ENCODE peak calls at places on chromosome 19, in nine cellular contexts. H is NCI-H1436; V is NCI-H2029; E is CD8-positive, alpha-beta memory T cell; I is SIG-M5; F is mesendoderm; S is T-cell; C is NCI-H1694 treated with DMSO at 0.1 percent for 48 hours; J is AG08395. P is an unnamed sample.

GRCh38 chr19:52494518-52494917 is 33.0 kb upstream of the ZNF808 start:
- DNase-seq in J (no peak), I (no peak), H (no peak), C (no peak), V (no peak), E (no peak), F (no peak), S (no peak), P (no peak)

GRCh38 chr19:13165091-13165997 is 15.1 kb downstream of the IER2 start:
- DNase-seq in H (peak; percentile 48), C (no peak), F (peak; percentile 84), V (no peak), S (no peak), J (no peak), E (no peak), I (no peak), P (no peak)

GRCh38 chr19:2253106-2254051 is 2.8 kb downstream of the JSRP1 start:
- DNase-seq in J (no peak), C (no peak), F (peak; percentile 67), V (no peak), I (no peak), E (peak; percentile 67), H (no peak), S (no peak), P (no peak)

GRCh38 chr19:1401138-1401888 is at the start of gene GAMT:
- DNase-seq in V (no peak), I (no peak), H (peak; percentile 42), C (peak; percentile 9), J (peak; percentile 78), F (peak; percentile 40), E (peak; percentile 60), S (peak; percentile 23), P (no peak)

GRCh38 chr19:48719263-48720171 is at the start of gene MAMSTR:
- DNase-seq in F (no peak), I (no peak), J (no peak), E (no peak), H (peak; percentile 60), V (no peak), S (no peak), C (no peak), P (no peak)

GRCh38 chr19:40754611-40755247 is 3.7 kb downstream of the SNRPA start:
- DNase-seq in E (no peak), C (no peak), I (peak; percentile 67), H (no peak), F (no peak), S (no peak), V (no peak), J (no peak), P (peak; percentile 23)

GRCh38 chr19:1474011-1474764 is 4.8 kb downstream of the C19orf25 start:
- DNase-seq in C (no peak), F (no peak), H (no peak), S (no peak), J (no peak), I (no peak), V (no peak), E (no peak), P (no peak)

GRCh38 chr19:37991841-37992248 is 84.8 kb downstream of the SIPA1L3 start:
- DNase-seq in J (no peak), H (no peak), E (no peak), F (peak; percentile 93), C (no peak), V (peak; percentile 7), S (no peak), I (no peak), P (peak; percentile 93)

GRCh38 chr19:7928741-7929701 is 3.1 kb upstream of the CTXN1 start:
- DNase-seq in S (peak; percentile 81), I (no peak), J (peak; percentile 72), E (peak; percentile 79), V (no peak), F (peak; percentile 91), H (peak; percentile 42), C (peak; percentile 14), P (peak; percentile 83)

GRCh38 chr19:39518458-39518857 is 3.5 kb downstream of the SELENOV start:
- DNase-seq in I (no peak), F (peak; percentile 69), E (no peak), V (no peak), J (no peak), H (no peak), C (no peak), S (no peak), P (no peak)

GRCh38 chr19:8310342-8311055 is 2.3 kb upstream of the CD320 start:
- DNase-seq in I (no peak), E (no peak), J (no peak), H (no peak), V (no peak), F (no peak), S (no peak), C (no peak), P (no peak)

GRCh38 chr19:1774999-1775772 is 21.9 kb downstream of the ONECUT3 start:
- DNase-seq in V (peak; percentile 13), I (no peak), S (no peak), F (peak; percentile 91), E (no peak), H (no peak), J (no peak), C (no peak), P (no peak)

GRCh38 chr19:6100284-6100915 is 9.9 kb downstream of the RFX2 start:
- DNase-seq in S (no peak), F (no peak), H (no peak), E (peak; percentile 36), J (no peak), V (no peak), C (no peak), I (no peak), P (no peak)

GRCh38 chr19:33953023-33953422 is 156.4 kb downstream of the KCTD15 start:
- DNase-seq in I (no peak), V (no peak), J (no peak), S (no peak), F (no peak), C (no peak), E (no peak), H (no peak), P (no peak)

GRCh38 chr19:19342086-19343015 is 21.7 kb downstream of the MAU2 start:
- DNase-seq in J (peak; percentile 86), S (no peak), H (no peak), I (no peak), C (peak; percentile 22), V (peak; percentile 30), E (no peak), F (peak; percentile 84), P (peak; percentile 63)

GRCh38 chr19:13430790-13431582 is 75.3 kb downstream of the CACNA1A start:
- DNase-seq in C (peak; percentile 6), S (peak; percentile 30), F (peak; percentile 76), V (peak; percentile 9), H (peak; percentile 14), E (peak; percentile 30), J (peak; percentile 72), I (no peak), P (peak; percentile 49)

GRCh38 chr19:47446534-47447469 is 24.9 kb downstream of the SLC8A2 start:
- DNase-seq in I (no peak), F (peak; percentile 83), V (peak; percentile 45), J (no peak), E (no peak), C (no peak), S (no peak), H (peak; percentile 56), P (peak; percentile 56)

P was measured in kidney tubule cell.